ENCODE peak calls at places on chromosomes 12 and 14, in four cellular contexts. X is adrenal gland, Z is GM12892, M is ovary. T is an unnamed sample.

GRCh38 chr14:85421166-85421877 is 108.6 kb upstream of the FLRT2 start:
- DNase-seq in X (no peak), Z (no peak), M (no peak), T (peak; percentile 6)

GRCh38 chr12:124385219-124385969 is 90.5 kb downstream of the RFLNA start:
- DNase-seq in X (no peak), Z (no peak), M (no peak), T (no peak)

GRCh38 chr12:99810718-99811593 is 163.4 kb downstream of the GARIN6 start:
- DNase-seq in X (no peak), Z (no peak), M (no peak), T (peak; percentile 10)

GRCh38 chr14:100383727-100384158 is 60.6 kb downstream of the SLC25A47 start:
- DNase-seq in X (peak; percentile 88), Z (peak; percentile 63), M (peak; percentile 68), T (peak; percentile 81)

GRCh38 chr14:49893309-49894213 is 679 bp downstream of the ARF6 start:
- DNase-seq in X (peak; percentile 77), Z (peak; percentile 55), M (peak; percentile 76), T (peak; percentile 89)

GRCh38 chr14:101499080-101499479 is 62.2 kb upstream of the DIO3 start:
- DNase-seq in X (no peak), Z (no peak), M (peak; percentile 74), T (no peak)

GRCh38 chr14:75025876-75026275 is 23.2 kb downstream of the EIF2B2 start:
- DNase-seq in X (no peak), Z (no peak), M (no peak), T (no peak)

GRCh38 chr12:1329784-1330474 is 264.5 kb downstream of the FBXL14 start:
- DNase-seq in X (no peak), Z (no peak), M (no peak), T (peak; percentile 43)

GRCh38 chr14:100439781-100440180 is 116.6 kb downstream of the SLC25A47 start:
- DNase-seq in X (no peak), Z (no peak), M (peak; percentile 67), T (no peak)

GRCh38 chr14:82153689-82154088 is 620.0 kb upstream of the SEL1L start:
- DNase-seq in X (no peak), Z (no peak), M (no peak), T (no peak)

GRCh38 chr12:80189241-80189640 is 89.9 kb downstream of the OTOGL start:
- DNase-seq in X (no peak), Z (no peak), M (no peak), T (no peak)

GRCh38 chr12:13588574-13588973 is 392.0 kb downstream of the EMP1 start:
- DNase-seq in X (no peak), Z (no peak), M (no peak), T (no peak)

GRCh38 chr12:126772171-126772864 is 1494.7 kb upstream of the TMEM132C start:
- DNase-seq in X (no peak), Z (no peak), M (no peak), T (peak; percentile 1)

GRCh38 chr12:105667880-105668279 is 337.4 kb downstream of the C12orf75 start:
- DNase-seq in X (no peak), Z (no peak), M (no peak), T (no peak)

GRCh38 chr12:60921541-60921940 is 1325.7 kb downstream of the SLC16A7 start:
- DNase-seq in X (no peak), Z (no peak), M (no peak), T (no peak)

GRCh38 chr12:124321556-124322270 is 26.8 kb downstream of the RFLNA start:
- DNase-seq in X (no peak), Z (no peak), M (no peak), T (no peak)

GRCh38 chr14:43410631-43411030 is 1096.5 kb downstream of the FSCB start:
- DNase-seq in X (no peak), Z (no peak), M (no peak), T (no peak)

GRCh38 chr14:77307099-77307496 is 13.6 kb downstream of the POMT2 start:
- DNase-seq in X (no peak), Z (no peak), M (no peak), T (no peak)

GRCh38 chr12:12367096-12367998 is 10.5 kb downstream of the BORCS5 start:
- DNase-seq in X (no peak), Z (no peak), M (no peak), T (no peak)

GRCh38 chr12:68867606-68868005 is 59.6 kb downstream of the MDM2 start:
- DNase-seq in X (no peak), Z (no peak), M (no peak), T (no peak)

GRCh38 chr14:92704036-92704804 is 44.2 kb downstream of the LGMN start:
- DNase-seq in X (peak; percentile 69), Z (no peak), M (no peak), T (no peak)

DNA sequence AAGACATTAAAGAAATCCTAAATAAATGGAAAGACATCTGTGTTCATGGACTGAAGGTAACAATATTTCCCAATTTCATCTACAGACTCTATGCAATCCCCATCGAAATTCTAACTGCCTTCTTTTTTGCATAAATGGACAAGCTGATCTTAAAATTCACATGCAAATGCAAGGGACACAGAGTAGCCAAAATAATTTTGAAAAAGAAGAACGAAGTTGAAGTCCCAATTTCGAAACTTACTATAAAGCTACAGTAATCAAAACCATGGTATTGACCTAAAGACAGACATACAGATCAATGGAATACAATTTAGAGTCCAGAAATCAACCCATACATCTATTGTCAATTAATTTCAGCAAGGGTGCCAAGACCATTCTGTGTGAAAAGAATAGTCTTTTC is 16.4 kb upstream of the CD27 start:
- DNase-seq in X (no peak), Z (no peak), M (no peak), T (no peak)
- TF ChIP-seq POLR2A in X (no peak), Z (no peak), M (no peak), T (no peak)

DNA sequence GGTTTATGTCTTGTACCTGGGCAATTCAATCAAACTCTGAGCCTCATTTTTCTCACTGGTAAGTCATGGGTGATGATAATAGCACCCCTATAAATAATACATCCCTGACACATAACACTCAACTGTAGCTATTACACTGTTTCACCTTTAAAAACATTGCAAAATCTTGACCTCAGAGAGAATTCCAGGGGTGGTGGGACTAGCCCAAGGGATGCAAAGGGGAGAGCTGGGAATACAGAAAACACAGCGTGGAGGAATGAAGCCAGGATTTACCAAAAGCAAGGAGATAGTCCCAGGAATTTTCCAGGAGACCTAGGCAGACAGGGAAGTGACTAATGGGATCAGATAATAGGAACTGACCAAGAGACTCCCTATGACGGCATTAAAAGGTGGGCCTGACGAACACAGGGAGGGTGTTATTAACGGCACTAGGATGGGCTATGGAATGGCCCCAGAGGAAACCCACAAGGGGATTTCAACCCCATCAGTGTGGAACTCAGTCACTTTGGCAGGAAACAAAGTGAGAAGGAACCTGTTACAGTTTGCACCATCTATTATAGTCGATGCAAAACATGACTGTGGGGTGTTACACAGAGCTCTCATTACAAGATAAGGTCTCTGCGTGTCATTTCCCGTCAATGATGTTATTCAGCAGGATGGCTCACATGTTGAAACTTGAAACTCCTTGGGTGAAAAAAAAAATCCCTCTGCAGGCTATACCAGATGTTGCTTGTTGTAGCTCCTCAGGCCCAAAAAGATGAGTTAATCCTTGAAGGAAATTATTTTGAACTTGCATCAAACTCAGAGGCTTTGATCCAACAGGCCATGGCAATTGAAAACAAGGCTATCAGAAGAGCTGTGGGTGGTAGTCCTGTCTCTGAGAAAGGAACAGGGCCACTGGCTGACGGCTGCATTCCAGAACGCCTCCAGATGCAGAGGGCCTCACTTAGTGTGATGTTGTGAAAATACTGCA is 58.7 kb downstream of the DRAM1 start:
- DNase-seq in X (no peak), Z (no peak), M (peak; percentile 65), T (peak; percentile 14)
- TF ChIP-seq POLR2A in X (no peak), Z (peak; percentile 84), M (no peak), T (no peak)

GRCh38 chr12:45989857-45990467 is 412 bp downstream of the SCAF11 start:
- DNase-seq in X (peak; percentile 88), Z (peak; percentile 9), M (peak; percentile 73), T (peak; percentile 88)
- TF ChIP-seq POLR2A in X (no peak), Z (peak; percentile 41), M (peak; percentile 37), T (no peak)

GRCh38 chr14:21525995-21526671 is at the start of gene SALL2:
- DNase-seq in X (peak; percentile 86), Z (peak; percentile 48), M (peak; percentile 85), T (peak; percentile 71)
- TF ChIP-seq POLR2A in X (no peak), Z (no peak), M (no peak), T (no peak)

DNA sequence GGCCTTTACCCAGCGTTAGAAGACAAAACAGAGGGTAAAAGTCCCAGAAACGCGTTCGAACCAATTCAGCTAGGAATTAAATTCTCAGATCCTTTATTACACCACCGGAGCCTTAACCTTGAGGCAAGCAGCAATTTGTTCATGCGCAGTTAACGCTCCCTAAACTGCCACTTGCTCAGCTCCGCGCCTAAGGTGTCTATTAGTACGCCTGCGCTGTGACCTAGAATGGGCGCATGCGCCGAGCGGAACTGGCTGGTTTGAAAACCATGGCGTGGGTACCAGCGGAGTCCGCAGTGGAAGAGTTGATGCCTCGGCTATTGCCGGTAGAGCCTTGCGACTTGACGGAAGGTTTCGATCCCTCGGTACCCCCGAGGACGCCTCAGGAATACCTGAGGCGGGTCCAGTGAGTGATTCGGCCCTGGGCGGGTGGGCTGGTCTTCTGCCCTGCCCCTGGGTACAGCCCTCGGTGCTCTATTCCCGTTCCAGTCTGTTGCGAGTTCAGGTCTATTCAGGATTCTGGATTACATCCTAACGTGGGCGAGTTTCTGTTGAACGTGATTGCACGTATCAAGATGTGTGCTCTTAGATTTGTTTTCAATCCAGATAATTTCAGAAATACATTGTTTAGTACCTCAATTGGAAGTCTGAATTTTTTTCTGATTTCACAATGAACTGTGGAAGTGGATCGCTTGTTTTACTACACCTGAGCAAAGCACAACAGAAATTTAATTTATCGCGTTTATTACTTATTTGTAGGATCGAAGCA is at the start of gene GEMIN2:
- DNase-seq in X (peak; percentile 96), Z (peak; percentile 70), M (peak; percentile 95), T (peak; percentile 95)
- TF ChIP-seq POLR2A in X (no peak), Z (peak; percentile 79), M (peak; percentile 42), T (peak; percentile 91)

GRCh38 chr12:90441431-90441830 is 513.5 kb downstream of the CCER1 start:
- DNase-seq in X (no peak), Z (no peak), M (no peak), T (no peak)
- TF ChIP-seq POLR2A in X (no peak), Z (no peak), M (no peak), T (no peak)